ENCODE peak calls at places on chromosomes 13 and 19, in four cellular contexts. One of them, this sample, is unnamed.

GRCh38 chr19:17333611-17334413 is 843 bp downstream of the ANO8 start:
- DNase-seq in GM23338: peak
- DNase-seq in transverse colon: peak
- DNase-seq in Panc1: no peak
- DNase-seq in this sample: no peak

GRCh38 chr13:29908411-29908810 is 58.0 kb upstream of the UBL3 start:
- DNase-seq in GM23338: no peak
- DNase-seq in transverse colon: no peak
- DNase-seq in Panc1: no peak
- DNase-seq in this sample: peak

GRCh38 chr13:98892821-98893220 is 85.0 kb downstream of the DOCK9 start:
- DNase-seq in GM23338: peak
- DNase-seq in transverse colon: no peak
- DNase-seq in Panc1: no peak
- DNase-seq in this sample: no peak

GRCh38 chr13:80251403-80251802 is 89.5 kb downstream of the SPRY2 start:
- DNase-seq in GM23338: peak
- DNase-seq in transverse colon: no peak
- DNase-seq in Panc1: no peak
- DNase-seq in this sample: no peak

GRCh38 chr19:10334340-10335148 is 1.2 kb upstream of the RAVER1 start:
- DNase-seq in GM23338: peak
- DNase-seq in transverse colon: peak
- DNase-seq in Panc1: no peak
- DNase-seq in this sample: peak

GRCh38 chr19:16078759-16079707 is 2.7 kb downstream of the TPM4 start:
- DNase-seq in GM23338: peak
- DNase-seq in transverse colon: peak
- DNase-seq in Panc1: peak
- DNase-seq in this sample: peak

GRCh38 chr19:424546-424945 is 15.6 kb upstream of the C2CD4C start:
- DNase-seq in GM23338: no peak
- DNase-seq in transverse colon: no peak
- DNase-seq in Panc1: no peak
- DNase-seq in this sample: no peak

GRCh38 chr19:35329323-35329722 is 336 bp downstream of the CD22 start:
- DNase-seq in GM23338: no peak
- DNase-seq in transverse colon: no peak
- DNase-seq in Panc1: no peak
- DNase-seq in this sample: no peak

GRCh38 chr19:44737238-44738160 is 11.0 kb upstream of the BCL3 start:
- DNase-seq in GM23338: no peak
- DNase-seq in transverse colon: peak
- DNase-seq in Panc1: no peak
- DNase-seq in this sample: no peak

GRCh38 chr13:24348385-24348784 is 39.0 kb downstream of the C1QTNF9 start:
- DNase-seq in GM23338: no peak
- DNase-seq in transverse colon: no peak
- DNase-seq in Panc1: no peak
- DNase-seq in this sample: no peak

GRCh38 chr19:38649305-38650179 is 2.1 kb downstream of the ACTN4 start:
- DNase-seq in GM23338: peak
- DNase-seq in transverse colon: peak
- DNase-seq in Panc1: no peak
- DNase-seq in this sample: no peak

GRCh38 chr19:46741447-46741846 is 4.4 kb upstream of the FKRP start:
- DNase-seq in GM23338: peak
- DNase-seq in transverse colon: no peak
- DNase-seq in Panc1: no peak
- DNase-seq in this sample: no peak

GRCh38 chr13:74555291-74556001 is 421.2 kb upstream of the KLF12 start:
- DNase-seq in GM23338: no peak
- DNase-seq in transverse colon: no peak
- DNase-seq in Panc1: no peak
- DNase-seq in this sample: no peak

GRCh38 chr19:43594710-43595604 is 977 bp downstream of the IRGQ start:
- DNase-seq in GM23338: peak
- DNase-seq in transverse colon: peak
- DNase-seq in Panc1: no peak
- DNase-seq in this sample: peak

GRCh38 chr19:10420444-10421239 is at the start of gene PDE4A:
- DNase-seq in GM23338: peak
- DNase-seq in transverse colon: no peak
- DNase-seq in Panc1: no peak
- DNase-seq in this sample: no peak

GRCh38 chr19:38728752-38729541 is 15.3 kb downstream of the CAPN12 start:
- DNase-seq in GM23338: no peak
- DNase-seq in transverse colon: no peak
- DNase-seq in Panc1: no peak
- DNase-seq in this sample: no peak

GRCh38 chr19:10194500-10195198 is at the start of gene DNMT1:
- DNase-seq in GM23338: peak
- DNase-seq in transverse colon: peak
- DNase-seq in Panc1: peak
- DNase-seq in this sample: peak

GRCh38 chr19:3708207-3708931 is at the start of gene TJP3:
- DNase-seq in GM23338: peak
- DNase-seq in transverse colon: peak
- DNase-seq in Panc1: no peak
- DNase-seq in this sample: peak

GRCh38 chr13:110261166-110262081 is 45.5 kb downstream of the COL4A1 start:
- DNase-seq in GM23338: peak
- DNase-seq in transverse colon: no peak
- DNase-seq in Panc1: no peak
- DNase-seq in this sample: no peak

GRCh38 chr13:52195052-52195837 is 35.8 kb upstream of the NEK3 start:
- DNase-seq in GM23338: peak
- DNase-seq in transverse colon: peak
- DNase-seq in Panc1: peak
- DNase-seq in this sample: peak

GRCh38 chr13:68851026-68851425 is 1256.6 kb upstream of the ATXN8OS start:
- DNase-seq in GM23338: no peak
- DNase-seq in transverse colon: no peak
- DNase-seq in Panc1: no peak
- DNase-seq in this sample: no peak

GRCh38 chr19:45598267-45599011 is 3.6 kb downstream of the GPR4 start:
- DNase-seq in GM23338: no peak
- DNase-seq in transverse colon: no peak
- DNase-seq in Panc1: no peak
- DNase-seq in this sample: no peak

GRCh38 chr13:65677906-65678305 is 1552.2 kb downstream of the PCDH9 start:
- DNase-seq in GM23338: peak
- DNase-seq in transverse colon: no peak
- DNase-seq in Panc1: no peak
- DNase-seq in this sample: no peak

GRCh38 chr13:97627566-97627965 is 193.6 kb downstream of the RAP2A start:
- DNase-seq in GM23338: peak
- DNase-seq in transverse colon: no peak
- DNase-seq in Panc1: no peak
- DNase-seq in this sample: no peak

GRCh38 chr13:78197231-78197630 is 278.6 kb upstream of the EDNRB start:
- DNase-seq in GM23338: no peak
- DNase-seq in transverse colon: no peak
- DNase-seq in Panc1: no peak
- DNase-seq in this sample: no peak

GRCh38 chr13:86907116-86907515 is 764.1 kb upstream of the SLITRK5 start:
- DNase-seq in GM23338: no peak
- DNase-seq in transverse colon: no peak
- DNase-seq in Panc1: no peak
- DNase-seq in this sample: no peak

GRCh38 chr19:15028490-15028889 is 20.8 kb upstream of the CASP14 start:
- DNase-seq in GM23338: no peak
- DNase-seq in transverse colon: no peak
- DNase-seq in Panc1: no peak
- DNase-seq in this sample: no peak

DNA sequence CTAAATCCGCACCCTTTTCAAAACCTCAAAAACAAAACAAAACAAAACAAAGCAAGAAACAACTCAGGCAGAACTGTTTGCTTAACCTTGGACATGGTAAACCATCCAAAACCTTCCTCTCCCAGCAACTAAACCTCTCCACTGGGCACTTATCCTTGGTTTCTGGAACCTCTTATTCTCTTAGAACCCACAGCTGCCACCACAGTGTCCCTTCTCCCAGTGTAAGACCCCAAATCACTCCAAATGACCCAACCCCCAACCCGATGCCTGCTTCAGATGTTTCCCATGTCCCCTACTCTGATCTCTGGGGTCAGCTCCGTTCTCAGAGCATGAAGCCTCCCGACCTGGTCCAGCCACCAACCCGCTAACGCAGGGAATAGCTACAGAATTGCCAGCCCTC is 946 bp downstream of the KLK2 start:
- DNase-seq in GM23338: no peak
- DNase-seq in transverse colon: no peak
- DNase-seq in Panc1: no peak
- DNase-seq in this sample: no peak
- H3K27ac ChIP-seq in GM23338: no peak
- H3K27ac ChIP-seq in transverse colon: no peak
- H3K27ac ChIP-seq in Panc1: no peak
- H3K27ac ChIP-seq in this sample: no peak

DNA sequence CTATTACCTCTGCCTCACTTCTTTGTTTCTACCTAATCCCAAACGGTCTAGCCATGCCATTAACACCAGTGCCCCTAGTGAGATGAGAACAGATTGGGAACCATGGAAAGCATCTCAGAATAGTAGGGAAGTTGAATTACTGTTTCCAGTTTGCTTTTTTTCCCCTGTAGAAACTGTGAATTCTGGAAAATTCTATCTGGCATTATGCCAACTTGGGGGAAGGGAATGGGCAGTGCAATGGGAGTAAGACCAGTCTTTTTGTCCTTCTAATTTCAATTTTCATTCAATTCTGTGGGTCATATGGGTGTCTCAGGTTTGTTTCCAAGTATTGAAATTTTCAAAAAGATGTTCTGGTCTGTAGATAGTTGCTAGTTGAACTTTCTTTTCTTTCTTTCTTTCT is 1666.1 kb downstream of the SLITRK1 start:
- DNase-seq in GM23338: no peak
- DNase-seq in transverse colon: no peak
- DNase-seq in Panc1: no peak
- DNase-seq in this sample: no peak
- TF ChIP-seq POLR2AphosphoS5 in GM23338: no peak
- TF ChIP-seq POLR2AphosphoS5 in transverse colon: no peak
- TF ChIP-seq POLR2AphosphoS5 in Panc1: no peak
- TF ChIP-seq POLR2AphosphoS5 in this sample: no peak

GRCh38 chr19:23273022-23273593 is 22.9 kb upstream of the ZNF724 start:
- DNase-seq in GM23338: no peak
- DNase-seq in transverse colon: peak
- DNase-seq in Panc1: no peak
- DNase-seq in this sample: no peak
- H3K27ac ChIP-seq in GM23338: peak
- H3K27ac ChIP-seq in transverse colon: peak
- H3K27ac ChIP-seq in Panc1: peak
- H3K27ac ChIP-seq in this sample: peak

GRCh38 chr19:1663854-1664253 is 11.4 kb upstream of the TCF3 start:
- DNase-seq in GM23338: no peak
- DNase-seq in transverse colon: no peak
- DNase-seq in Panc1: no peak
- DNase-seq in this sample: no peak
- TF ChIP-seq POLR2AphosphoS5 in GM23338: no peak
- TF ChIP-seq POLR2AphosphoS5 in transverse colon: no peak
- TF ChIP-seq POLR2AphosphoS5 in Panc1: no peak
- TF ChIP-seq POLR2AphosphoS5 in this sample: no peak

This sample was measured in suprapubic skin.